ENCODE peak calls at places on chromosomes 12 and 14, in seven cellular contexts. Y is right cardiac atrium; M is stimulated activated CD8-positive, alpha-beta memory T cell treated with anti-CD3 and anti-CD28 coated beads, Interleukin-2, amount 100 ng/mL, for 1 hour; C is activated T-cell treated with anti-CD3 and anti-CD28 coated beads, Interleukin-2, amount 50 U/mL, for 24 hours; D is naive thymus-derived CD8-positive, alpha-beta T cell; B is endothelial cell; R is T-cell. J is an unnamed sample.

GRCh38 chr12:121955258-121956040 is 37.1 kb downstream of the CFAP251 start:
- DNase-seq in Y (no peak), C (no peak), M (no peak), B (no peak), D (no peak), R (no peak), J (no peak)

GRCh38 chr12:57674691-57675090 is 19.2 kb upstream of the OS9 start:
- DNase-seq in R (no peak), C (no peak), B (no peak), D (no peak), M (no peak), Y (no peak), J (no peak)

GRCh38 chr14:78790262-78790661 is 620.1 kb downstream of the NRXN3 start:
- DNase-seq in M (no peak), B (peak), Y (no peak), C (no peak), R (no peak), D (no peak), J (no peak)

GRCh38 chr12:25960176-25960575 is 1.7 kb downstream of the RASSF8 start:
- DNase-seq in C (no peak), D (no peak), Y (peak), M (no peak), R (no peak), B (peak), J (no peak)

GRCh38 chr12:48782457-48783395 is 6.2 kb downstream of the ADCY6 start:
- DNase-seq in D (no peak), R (no peak), C (no peak), M (no peak), B (no peak), Y (no peak), J (no peak)

GRCh38 chr12:11726659-11727058 is 77.2 kb downstream of the ETV6 start:
- DNase-seq in B (no peak), C (no peak), Y (no peak), D (no peak), R (no peak), M (no peak), J (no peak)

GRCh38 chr14:30559638-30560071 is 697 bp downstream of the G2E3 start:
- DNase-seq in B (no peak), C (no peak), R (no peak), Y (no peak), D (no peak), M (no peak), J (no peak)

GRCh38 chr14:51616724-51617409 is 34.8 kb upstream of the FRMD6 start:
- DNase-seq in D (no peak), Y (no peak), R (no peak), M (no peak), B (no peak), C (no peak), J (no peak)

GRCh38 chr12:67981236-67982164 is 7.7 kb upstream of the IFNG-AS1 start:
- DNase-seq in M (no peak), C (no peak), B (no peak), Y (no peak), D (no peak), R (no peak), J (no peak)

GRCh38 chr12:47318963-47319362 is 239.2 kb upstream of the AMIGO2 start:
- DNase-seq in D (no peak), R (no peak), B (no peak), C (no peak), Y (no peak), M (no peak), J (no peak)

GRCh38 chr14:104393199-104393897 is 186.2 kb upstream of the C14orf180 start:
- DNase-seq in C (no peak), B (no peak), D (no peak), M (no peak), R (no peak), Y (peak), J (no peak)

GRCh38 chr12:46608431-46609280 is 217.1 kb downstream of the SLC38A4 start:
- DNase-seq in M (no peak), R (no peak), D (no peak), C (no peak), Y (no peak), B (no peak), J (no peak)

GRCh38 chr14:83425138-83425537 is 1891.5 kb upstream of the SEL1L start:
- DNase-seq in C (no peak), M (no peak), R (no peak), Y (no peak), B (no peak), D (no peak), J (no peak)

GRCh38 chr12:20868277-20868676 is 57.8 kb downstream of the SLCO1B3 start:
- DNase-seq in M (no peak), D (no peak), C (no peak), B (no peak), Y (no peak), R (no peak), J (no peak)

GRCh38 chr14:40123816-40124215 is 691.6 kb upstream of the FBXO33 start:
- DNase-seq in M (no peak), R (no peak), Y (no peak), B (no peak), C (no peak), D (no peak), J (no peak)

GRCh38 chr12:124767075-124767821 is 96.4 kb downstream of the SCARB1 start:
- DNase-seq in Y (peak), M (peak), C (peak), R (peak), D (peak), B (peak), J (peak)

GRCh38 chr14:81625343-81625742 is 91.7 kb upstream of the SEL1L start:
- DNase-seq in M (no peak), B (no peak), R (no peak), C (no peak), Y (no peak), D (no peak), J (peak)

GRCh38 chr14:32167907-32168306 is 33.9 kb upstream of the RNU6-7 start:
- DNase-seq in D (no peak), B (no peak), M (no peak), C (no peak), R (no peak), Y (no peak), J (no peak)

GRCh38 chr12:127223011-127223410 is 1044.0 kb upstream of the TMEM132C start:
- DNase-seq in B (no peak), R (no peak), D (no peak), M (no peak), Y (no peak), C (no peak), J (no peak)